ENCODE peak calls at places on chromosomes 13 and 19, in eight cellular contexts. One of them, this sample, is unnamed.

GRCh38 chr19:5738423-5738822 is 18.0 kb downstream of the CATSPERD start:
- DNase-seq in HCT116: no peak
- DNase-seq in H1: no peak
- DNase-seq in HepG2: no peak
- DNase-seq in A549: no peak
- DNase-seq in endothelial cell of umbilical vein: no peak
- DNase-seq in GM12878: no peak
- DNase-seq in K562: no peak
- DNase-seq in this sample: no peak

GRCh38 chr19:13938361-13939027 is at the start of gene PODNL1:
- DNase-seq in HCT116: no peak
- DNase-seq in H1: no peak
- DNase-seq in HepG2: no peak
- DNase-seq in A549: no peak
- DNase-seq in endothelial cell of umbilical vein: no peak
- DNase-seq in GM12878: no peak
- DNase-seq in K562: no peak
- DNase-seq in this sample: no peak

GRCh38 chr19:7287716-7288115 is 6.5 kb downstream of the INSR start:
- DNase-seq in HCT116: no peak
- DNase-seq in H1: no peak
- DNase-seq in HepG2: peak; percentile 79
- DNase-seq in A549: no peak
- DNase-seq in endothelial cell of umbilical vein: no peak
- DNase-seq in GM12878: no peak
- DNase-seq in K562: no peak
- DNase-seq in this sample: no peak

GRCh38 chr13:100106005-100106404 is 17.1 kb downstream of the PCCA start:
- DNase-seq in HCT116: no peak
- DNase-seq in H1: no peak
- DNase-seq in HepG2: no peak
- DNase-seq in A549: no peak
- DNase-seq in endothelial cell of umbilical vein: no peak
- DNase-seq in GM12878: no peak
- DNase-seq in K562: no peak
- DNase-seq in this sample: no peak

GRCh38 chr19:33300016-33300981 is 2.0 kb downstream of the CEBPA start:
- DNase-seq in HCT116: no peak
- DNase-seq in H1: no peak
- DNase-seq in HepG2: peak; percentile 55
- DNase-seq in A549: no peak
- DNase-seq in endothelial cell of umbilical vein: no peak
- DNase-seq in GM12878: no peak
- DNase-seq in K562: no peak
- DNase-seq in this sample: peak; percentile 43

GRCh38 chr19:15101479-15102082 is 5.6 kb upstream of the SYDE1 start:
- DNase-seq in HCT116: peak; percentile 38
- DNase-seq in H1: no peak
- DNase-seq in HepG2: peak; percentile 52
- DNase-seq in A549: no peak
- DNase-seq in endothelial cell of umbilical vein: peak; percentile 75
- DNase-seq in GM12878: no peak
- DNase-seq in K562: peak; percentile 61
- DNase-seq in this sample: peak; percentile 66

GRCh38 chr13:76968041-76968440 is 19.7 kb downstream of the ACOD1 start:
- DNase-seq in HCT116: no peak
- DNase-seq in H1: no peak
- DNase-seq in HepG2: no peak
- DNase-seq in A549: no peak
- DNase-seq in endothelial cell of umbilical vein: no peak
- DNase-seq in GM12878: no peak
- DNase-seq in K562: no peak
- DNase-seq in this sample: no peak

GRCh38 chr19:53553159-53553558 is 15.2 kb downstream of the ZNF331 start:
- DNase-seq in HCT116: no peak
- DNase-seq in H1: no peak
- DNase-seq in HepG2: no peak
- DNase-seq in A549: no peak
- DNase-seq in endothelial cell of umbilical vein: no peak
- DNase-seq in GM12878: no peak
- DNase-seq in K562: no peak
- DNase-seq in this sample: no peak

GRCh38 chr19:15297416-15298224 is 34.7 kb downstream of the BRD4 start:
- DNase-seq in HCT116: peak; percentile 59
- DNase-seq in H1: no peak
- DNase-seq in HepG2: peak; percentile 99
- DNase-seq in A549: peak; percentile 37
- DNase-seq in endothelial cell of umbilical vein: no peak
- DNase-seq in GM12878: no peak
- DNase-seq in K562: no peak
- DNase-seq in this sample: no peak

GRCh38 chr13:61286148-61286745 is 129.4 kb downstream of the PCDH20 start:
- DNase-seq in HCT116: peak; percentile 16
- DNase-seq in H1: peak; percentile 9
- DNase-seq in HepG2: peak; percentile 2
- DNase-seq in A549: no peak
- DNase-seq in endothelial cell of umbilical vein: no peak
- DNase-seq in GM12878: no peak
- DNase-seq in K562: peak; percentile 4
- DNase-seq in this sample: peak; percentile 44

GRCh38 chr19:46621191-46622117 is 3.4 kb downstream of the PTGIR start:
- DNase-seq in HCT116: no peak
- DNase-seq in H1: no peak
- DNase-seq in HepG2: no peak
- DNase-seq in A549: no peak
- DNase-seq in endothelial cell of umbilical vein: no peak
- DNase-seq in GM12878: no peak
- DNase-seq in K562: no peak
- DNase-seq in this sample: no peak

GRCh38 chr19:55581145-55581827 is 638 bp upstream of the ZNF579 start:
- DNase-seq in HCT116: no peak
- DNase-seq in H1: no peak
- DNase-seq in HepG2: peak; percentile 20
- DNase-seq in A549: no peak
- DNase-seq in endothelial cell of umbilical vein: no peak
- DNase-seq in GM12878: no peak
- DNase-seq in K562: peak; percentile 53
- DNase-seq in this sample: peak; percentile 25

GRCh38 chr19:739998-740715 is 10.8 kb upstream of the MISP start:
- DNase-seq in HCT116: no peak
- DNase-seq in H1: no peak
- DNase-seq in HepG2: peak; percentile 69
- DNase-seq in A549: no peak
- DNase-seq in endothelial cell of umbilical vein: no peak
- DNase-seq in GM12878: no peak
- DNase-seq in K562: peak; percentile 41
- DNase-seq in this sample: no peak

GRCh38 chr13:90201198-90201597 is 1146.3 kb upstream of the MIR17HG start:
- DNase-seq in HCT116: no peak
- DNase-seq in H1: no peak
- DNase-seq in HepG2: no peak
- DNase-seq in A549: no peak
- DNase-seq in endothelial cell of umbilical vein: no peak
- DNase-seq in GM12878: no peak
- DNase-seq in K562: no peak
- DNase-seq in this sample: no peak

GRCh38 chr19:30448386-30449130 is 76.4 kb downstream of the ZNF536 start:
- DNase-seq in HCT116: no peak
- DNase-seq in H1: no peak
- DNase-seq in HepG2: no peak
- DNase-seq in A549: no peak
- DNase-seq in endothelial cell of umbilical vein: no peak
- DNase-seq in GM12878: no peak
- DNase-seq in K562: no peak
- DNase-seq in this sample: no peak

GRCh38 chr19:13689050-13689449 is 75.3 kb upstream of the MRI1 start:
- DNase-seq in HCT116: peak; percentile 61
- DNase-seq in H1: no peak
- DNase-seq in HepG2: peak; percentile 7
- DNase-seq in A549: no peak
- DNase-seq in endothelial cell of umbilical vein: peak; percentile 31
- DNase-seq in GM12878: peak; percentile 19
- DNase-seq in K562: peak; percentile 74
- DNase-seq in this sample: peak; percentile 45

GRCh38 chr19:15246198-15246481 is 13.9 kb upstream of the EPHX3 start:
- DNase-seq in HCT116: no peak
- DNase-seq in H1: no peak
- DNase-seq in HepG2: no peak
- DNase-seq in A549: no peak
- DNase-seq in endothelial cell of umbilical vein: no peak
- DNase-seq in GM12878: no peak
- DNase-seq in K562: no peak
- DNase-seq in this sample: no peak

GRCh38 chr13:49936943-49937273 is 768 bp upstream of the SPRYD7 start:
- DNase-seq in HCT116: no peak
- DNase-seq in H1: no peak
- DNase-seq in HepG2: no peak
- DNase-seq in A549: no peak
- DNase-seq in endothelial cell of umbilical vein: no peak
- DNase-seq in GM12878: no peak
- DNase-seq in K562: peak; percentile 21
- DNase-seq in this sample: no peak

GRCh38 chr13:49936085-49936942 is at the start of gene SPRYD7:
- DNase-seq in HCT116: peak; percentile 97
- DNase-seq in H1: peak; percentile 95
- DNase-seq in HepG2: peak; percentile 95
- DNase-seq in A549: peak; percentile 50
- DNase-seq in endothelial cell of umbilical vein: peak; percentile 99
- DNase-seq in GM12878: peak; percentile 90
- DNase-seq in K562: peak; percentile 91
- DNase-seq in this sample: peak; percentile 99

GRCh38 chr13:49933511-49933910 is 2.6 kb downstream of the SPRYD7 start:
- DNase-seq in HCT116: no peak
- DNase-seq in H1: no peak
- DNase-seq in HepG2: no peak
- DNase-seq in A549: no peak
- DNase-seq in endothelial cell of umbilical vein: no peak
- DNase-seq in GM12878: no peak
- DNase-seq in K562: no peak
- DNase-seq in this sample: no peak

GRCh38 chr13:49932868-49933267 is 3.3 kb downstream of the SPRYD7 start:
- DNase-seq in HCT116: no peak
- DNase-seq in H1: no peak
- DNase-seq in HepG2: no peak
- DNase-seq in A549: no peak
- DNase-seq in endothelial cell of umbilical vein: no peak
- DNase-seq in GM12878: no peak
- DNase-seq in K562: no peak
- DNase-seq in this sample: no peak

GRCh38 chr13:49935171-49936084 is 712 bp downstream of the SPRYD7 start:
- DNase-seq in HCT116: peak; percentile 66
- DNase-seq in H1: peak; percentile 3
- DNase-seq in HepG2: peak; percentile 17
- DNase-seq in A549: peak; percentile 30
- DNase-seq in endothelial cell of umbilical vein: peak; percentile 57
- DNase-seq in GM12878: no peak
- DNase-seq in K562: peak; percentile 30
- DNase-seq in this sample: peak; percentile 74
- TF ChIP-seq POLR2A in HCT116: no peak
- TF ChIP-seq POLR2A in H1: no peak
- TF ChIP-seq POLR2A in HepG2: no peak
- TF ChIP-seq POLR2A in A549: no peak
- TF ChIP-seq POLR2A in endothelial cell of umbilical vein: no peak
- TF ChIP-seq POLR2A in GM12878: no peak
- TF ChIP-seq POLR2A in K562: no peak
- TF ChIP-seq POLR2A in this sample: no peak

GRCh38 chr13:26483546-26483945 is 73.9 kb upstream of the WASF3 start:
- DNase-seq in HCT116: no peak
- DNase-seq in H1: no peak
- DNase-seq in HepG2: no peak
- DNase-seq in A549: no peak
- DNase-seq in endothelial cell of umbilical vein: no peak
- DNase-seq in GM12878: no peak
- DNase-seq in K562: no peak
- DNase-seq in this sample: no peak

GRCh38 chr13:26485288-26485687 is 72.2 kb upstream of the WASF3 start:
- DNase-seq in HCT116: no peak
- DNase-seq in H1: no peak
- DNase-seq in HepG2: no peak
- DNase-seq in A549: no peak
- DNase-seq in endothelial cell of umbilical vein: no peak
- DNase-seq in GM12878: no peak
- DNase-seq in K562: no peak
- DNase-seq in this sample: no peak

GRCh38 chr13:26484196-26484595 is 73.3 kb upstream of the WASF3 start:
- DNase-seq in HCT116: no peak
- DNase-seq in H1: no peak
- DNase-seq in HepG2: no peak
- DNase-seq in A549: no peak
- DNase-seq in endothelial cell of umbilical vein: no peak
- DNase-seq in GM12878: no peak
- DNase-seq in K562: no peak
- DNase-seq in this sample: no peak

GRCh38 chr13:26480246-26480855 is 77.1 kb upstream of the WASF3 start:
- DNase-seq in HCT116: no peak
- DNase-seq in H1: no peak
- DNase-seq in HepG2: no peak
- DNase-seq in A549: no peak
- DNase-seq in endothelial cell of umbilical vein: no peak
- DNase-seq in GM12878: no peak
- DNase-seq in K562: no peak
- DNase-seq in this sample: no peak

GRCh38 chr13:26482451-26483197 is 74.9 kb upstream of the WASF3 start:
- DNase-seq in HCT116: peak; percentile 76
- DNase-seq in H1: peak; percentile 47
- DNase-seq in HepG2: peak; percentile 61
- DNase-seq in A549: peak; percentile 71
- DNase-seq in endothelial cell of umbilical vein: peak; percentile 79
- DNase-seq in GM12878: peak; percentile 23
- DNase-seq in K562: peak; percentile 66
- DNase-seq in this sample: peak; percentile 79
- H3K4me3 ChIP-seq in HCT116: peak overlapping the region; percentile 2
- H3K4me3 ChIP-seq in H1: no peak overlapping the region
- H3K4me3 ChIP-seq in HepG2: no peak overlapping the region
- H3K4me3 ChIP-seq in A549: no peak overlapping the region
- H3K4me3 ChIP-seq in endothelial cell of umbilical vein: no peak overlapping the region
- H3K4me3 ChIP-seq in GM12878: no peak overlapping the region
- H3K4me3 ChIP-seq in K562: no peak overlapping the region
- H3K4me3 ChIP-seq in this sample: no peak overlapping the region

DNA sequence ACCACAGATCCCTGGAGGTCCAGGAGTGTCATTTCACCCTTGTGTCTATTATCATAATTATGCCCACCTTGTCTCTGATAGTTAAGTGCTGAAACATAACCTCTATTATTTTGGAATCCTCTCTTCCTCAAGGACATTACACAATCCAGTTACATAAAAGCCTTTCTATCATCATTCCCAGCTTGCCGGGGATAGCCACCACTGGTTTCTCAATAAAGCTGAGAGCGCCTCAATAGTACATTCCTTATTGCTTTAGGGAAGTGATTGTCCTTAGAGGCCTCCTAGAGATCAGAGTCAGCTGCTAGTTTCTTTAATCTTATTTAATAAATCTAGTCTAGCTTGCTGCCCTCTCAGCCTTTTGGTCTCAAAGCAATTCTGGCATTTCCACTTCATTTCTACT is 490.0 kb upstream of the ATXN8OS start:
- DNase-seq in HCT116: no peak
- DNase-seq in H1: no peak
- DNase-seq in HepG2: no peak
- DNase-seq in A549: no peak
- DNase-seq in endothelial cell of umbilical vein: no peak
- DNase-seq in GM12878: no peak
- DNase-seq in K562: no peak
- DNase-seq in this sample: no peak
- TF ChIP-seq MAX in HCT116: no peak
- TF ChIP-seq MAX in H1: no peak
- TF ChIP-seq MAX in HepG2: no peak
- TF ChIP-seq MAX in A549: no peak
- TF ChIP-seq MAX in endothelial cell of umbilical vein: no peak
- TF ChIP-seq MAX in GM12878: no peak
- TF ChIP-seq MAX in K562: no peak
- TF ChIP-seq MAX in this sample: no peak

GRCh38 chr13:112545866-112546265 is 42.1 kb downstream of the TUBGCP3 start:
- DNase-seq in HCT116: no peak
- DNase-seq in H1: no peak
- DNase-seq in HepG2: no peak
- DNase-seq in A549: no peak
- DNase-seq in endothelial cell of umbilical vein: peak; percentile 17
- DNase-seq in GM12878: no peak
- DNase-seq in K562: no peak
- DNase-seq in this sample: no peak
- TF ChIP-seq POLR2A in HCT116: no peak
- TF ChIP-seq POLR2A in H1: no peak
- TF ChIP-seq POLR2A in HepG2: no peak
- TF ChIP-seq POLR2A in A549: no peak
- TF ChIP-seq POLR2A in endothelial cell of umbilical vein: no peak
- TF ChIP-seq POLR2A in GM12878: no peak
- TF ChIP-seq POLR2A in K562: no peak
- TF ChIP-seq POLR2A in this sample: no peak